ENCODE peak calls at places on chromosomes 1 and 21, in ten cellular contexts. P, Z, D, K, L, H, F, J, X and T are unnamed samples.

GRCh38 chr1:170910273-170910672 is 25.1 kb upstream of the MROH9 start:
- DNase-seq in P (no peak), Z (no peak), D (no peak), K (no peak), L (no peak), H (no peak), F (no peak), J (no peak), X (peak), T (no peak)

GRCh38 chr1:7375329-7375728 is 395.8 kb upstream of the VAMP3 start:
- DNase-seq in P (no peak), Z (no peak), D (peak), K (peak), L (no peak), H (peak), F (no peak), J (no peak), X (no peak), T (no peak)

GRCh38 chr1:87061742-87062156 is 147.3 kb downstream of the HS2ST1 start:
- DNase-seq in P (no peak), Z (no peak), D (no peak), K (no peak), L (no peak), H (no peak), F (no peak), J (no peak), X (peak), T (no peak)

GRCh38 chr21:36589352-36589971 is 109.5 kb upstream of the SIM2 start:
- DNase-seq in P (peak), Z (peak), D (no peak), K (no peak), L (peak), H (peak), F (peak), J (peak), X (peak), T (peak)

GRCh38 chr1:224168859-224169380 is 14.1 kb upstream of the DEGS1 start:
- DNase-seq in P (no peak), Z (peak), D (no peak), K (no peak), L (peak), H (no peak), F (peak), J (no peak), X (peak), T (no peak)

GRCh38 chr1:58966103-58966916 is 182.5 kb upstream of the JUN start:
- DNase-seq in P (no peak), Z (no peak), D (no peak), K (no peak), L (no peak), H (no peak), F (no peak), J (no peak), X (no peak), T (no peak)

GRCh38 chr1:26015358-26015757 is 6.2 kb upstream of the EXTL1 start:
- DNase-seq in P (no peak), Z (no peak), D (no peak), K (no peak), L (no peak), H (peak), F (no peak), J (peak), X (peak), T (no peak)

GRCh38 chr1:43069481-43070050 is 102.5 kb downstream of the EBNA1BP2 start:
- DNase-seq in P (no peak), Z (no peak), D (no peak), K (no peak), L (no peak), H (no peak), F (no peak), J (no peak), X (no peak), T (peak)

GRCh38 chr1:221543529-221544120 is 198.3 kb downstream of the DUSP10 start:
- DNase-seq in P (peak), Z (no peak), D (no peak), K (no peak), L (no peak), H (no peak), F (no peak), J (no peak), X (peak), T (no peak)

GRCh38 chr1:54464477-54465146 is 58.4 kb upstream of the SSBP3 start:
- DNase-seq in P (peak), Z (no peak), D (peak), K (no peak), L (no peak), H (no peak), F (no peak), J (no peak), X (peak), T (peak)

GRCh38 chr1:164783778-164784555 is 225.0 kb downstream of the PBX1 start:
- DNase-seq in P (no peak), Z (no peak), D (no peak), K (no peak), L (no peak), H (no peak), F (no peak), J (no peak), X (no peak), T (no peak)

GRCh38 chr1:101073836-101074235 is 48.3 kb upstream of the DPH5 start:
- DNase-seq in P (no peak), Z (no peak), D (no peak), K (no peak), L (no peak), H (no peak), F (no peak), J (no peak), X (no peak), T (no peak)

GRCh38 chr1:206497774-206498173 is 9.6 kb upstream of the RASSF5 start:
- DNase-seq in P (no peak), Z (no peak), D (no peak), K (no peak), L (no peak), H (no peak), F (no peak), J (no peak), X (no peak), T (no peak)

GRCh38 chr1:36323636-36324321 is at the start of gene EVA1B:
- DNase-seq in P (peak), Z (no peak), D (no peak), K (peak), L (peak), H (peak), F (peak), J (peak), X (peak), T (no peak)

GRCh38 chr1:41890841-41891311 is 27.8 kb downstream of the HIVEP3 start:
- DNase-seq in P (peak), Z (no peak), D (no peak), K (no peak), L (no peak), H (peak), F (no peak), J (no peak), X (peak), T (no peak)

GRCh38 chr1:205147191-205147590 is 25.4 kb upstream of the RBBP5 start:
- DNase-seq in P (peak), Z (peak), D (no peak), K (no peak), L (no peak), H (peak), F (no peak), J (no peak), X (peak), T (no peak)

GRCh38 chr1:160069460-160070231 is at the start of gene KCNJ10:
- DNase-seq in P (no peak), Z (no peak), D (no peak), K (no peak), L (no peak), H (no peak), F (no peak), J (no peak), X (no peak), T (no peak)

GRCh38 chr1:162003825-162004205 is 19.9 kb downstream of the OLFML2B start:
- DNase-seq in P (no peak), Z (peak), D (no peak), K (no peak), L (no peak), H (peak), F (no peak), J (peak), X (peak), T (no peak)

GRCh38 chr1:147647796-147648633 is 22.3 kb downstream of the ACP6 start:
- DNase-seq in P (no peak), Z (no peak), D (no peak), K (no peak), L (no peak), H (no peak), F (no peak), J (no peak), X (no peak), T (no peak)

GRCh38 chr1:244450597-244451538 is 841 bp downstream of the ADSS2 start:
- DNase-seq in P (peak), Z (peak), D (peak), K (peak), L (peak), H (peak), F (peak), J (peak), X (peak), T (peak)

GRCh38 chr1:244454412-244454811 is 2.7 kb upstream of the ADSS2 start:
- DNase-seq in P (no peak), Z (no peak), D (no peak), K (no peak), L (no peak), H (no peak), F (no peak), J (no peak), X (no peak), T (no peak)

GRCh38 chr1:244451951-244452795 is 464 bp upstream of the ADSS2 start:
- DNase-seq in P (peak), Z (peak), D (peak), K (peak), L (peak), H (peak), F (peak), J (peak), X (peak), T (peak)

GRCh38 chr1:244449936-244450508 is 1.7 kb downstream of the ADSS2 start:
- DNase-seq in P (peak), Z (no peak), D (no peak), K (no peak), L (no peak), H (no peak), F (no peak), J (no peak), X (no peak), T (no peak)

GRCh38 chr1:244451539-244451950 is at the start of gene ADSS2:
- DNase-seq in P (no peak), Z (peak), D (no peak), K (no peak), L (no peak), H (no peak), F (no peak), J (no peak), X (no peak), T (no peak)
- TF ChIP-seq POLR2A in P (peak), Z (peak), D (peak), K (peak), L (peak), H (peak), F (peak), J (peak), X (peak), T (peak)

GRCh38 chr1:3778590-3779264 is 6.2 kb downstream of the SMIM1 start:
- DNase-seq in P (peak), Z (no peak), D (no peak), K (peak), L (no peak), H (no peak), F (no peak), J (no peak), X (no peak), T (no peak)
- TF ChIP-seq POLR2A in P (peak), Z (no peak), D (no peak), K (no peak), L (peak), H (no peak), F (no peak), J (no peak), X (no peak), T (peak)

GRCh38 chr1:93584238-93585003 is 97.2 kb downstream of the BCAR3 start:
- DNase-seq in P (no peak), Z (no peak), D (no peak), K (no peak), L (no peak), H (peak), F (no peak), J (no peak), X (no peak), T (no peak)

GRCh38 chr1:93581917-93582850 is 99.5 kb downstream of the BCAR3 start:
- DNase-seq in P (no peak), Z (no peak), D (no peak), K (no peak), L (no peak), H (peak), F (no peak), J (no peak), X (no peak), T (no peak)

GRCh38 chr1:93587354-93587753 is 94.3 kb downstream of the BCAR3 start:
- DNase-seq in P (no peak), Z (no peak), D (no peak), K (no peak), L (no peak), H (no peak), F (no peak), J (no peak), X (no peak), T (no peak)

GRCh38 chr1:93588206-93588605 is 93.4 kb downstream of the BCAR3 start:
- DNase-seq in P (no peak), Z (no peak), D (no peak), K (no peak), L (no peak), H (no peak), F (no peak), J (no peak), X (peak), T (no peak)

DNA sequence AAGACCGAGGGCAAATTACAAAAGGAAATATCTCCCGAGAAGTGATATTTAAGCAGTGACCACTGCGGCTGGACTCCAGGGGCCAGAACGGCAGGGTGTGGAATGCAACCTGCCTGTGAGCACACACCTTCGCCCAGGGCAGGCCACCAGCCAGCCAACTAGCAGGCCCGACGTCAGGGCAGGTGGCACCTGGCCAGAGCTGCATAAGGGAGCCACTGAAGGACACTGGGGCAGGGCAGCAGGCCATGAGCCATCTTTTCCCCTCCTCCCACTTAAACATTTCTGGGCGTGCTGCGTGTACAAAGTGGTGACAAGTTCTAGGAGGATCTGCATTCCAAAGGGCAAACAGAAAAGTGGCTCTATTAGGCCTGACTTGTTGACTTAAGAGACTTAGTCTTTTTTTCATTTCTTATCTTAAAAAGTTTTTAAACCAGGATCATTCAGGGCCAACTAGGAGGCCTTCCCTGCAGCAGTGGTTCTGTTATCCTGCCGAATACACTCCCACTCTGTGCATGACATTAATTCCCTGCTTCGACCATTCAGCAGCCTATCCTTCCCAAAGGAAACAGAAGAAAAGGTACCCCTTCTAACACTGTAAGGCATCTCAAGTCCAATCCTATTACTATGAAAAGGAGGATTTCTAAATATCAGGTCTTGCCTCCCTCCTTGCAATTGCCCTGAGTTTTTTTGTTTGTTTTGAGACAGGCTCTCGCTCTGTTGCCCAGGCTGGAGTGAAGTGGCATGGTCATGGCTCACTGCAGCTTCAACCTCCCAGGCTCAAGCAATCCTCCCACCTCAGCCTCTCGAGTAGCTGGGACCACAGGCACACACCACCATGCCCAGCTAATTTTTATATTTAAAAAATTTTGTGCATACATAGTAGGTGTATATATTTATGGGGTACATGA is 96.3 kb downstream of the BCAR3 start:
- DNase-seq in P (no peak), Z (no peak), D (peak), K (peak), L (no peak), H (peak), F (peak), J (peak), X (no peak), T (no peak)
- TF ChIP-seq POLR2A in P (no peak), Z (no peak), D (no peak), K (no peak), L (no peak), H (peak), F (no peak), J (no peak), X (no peak), T (no peak)

DNA sequence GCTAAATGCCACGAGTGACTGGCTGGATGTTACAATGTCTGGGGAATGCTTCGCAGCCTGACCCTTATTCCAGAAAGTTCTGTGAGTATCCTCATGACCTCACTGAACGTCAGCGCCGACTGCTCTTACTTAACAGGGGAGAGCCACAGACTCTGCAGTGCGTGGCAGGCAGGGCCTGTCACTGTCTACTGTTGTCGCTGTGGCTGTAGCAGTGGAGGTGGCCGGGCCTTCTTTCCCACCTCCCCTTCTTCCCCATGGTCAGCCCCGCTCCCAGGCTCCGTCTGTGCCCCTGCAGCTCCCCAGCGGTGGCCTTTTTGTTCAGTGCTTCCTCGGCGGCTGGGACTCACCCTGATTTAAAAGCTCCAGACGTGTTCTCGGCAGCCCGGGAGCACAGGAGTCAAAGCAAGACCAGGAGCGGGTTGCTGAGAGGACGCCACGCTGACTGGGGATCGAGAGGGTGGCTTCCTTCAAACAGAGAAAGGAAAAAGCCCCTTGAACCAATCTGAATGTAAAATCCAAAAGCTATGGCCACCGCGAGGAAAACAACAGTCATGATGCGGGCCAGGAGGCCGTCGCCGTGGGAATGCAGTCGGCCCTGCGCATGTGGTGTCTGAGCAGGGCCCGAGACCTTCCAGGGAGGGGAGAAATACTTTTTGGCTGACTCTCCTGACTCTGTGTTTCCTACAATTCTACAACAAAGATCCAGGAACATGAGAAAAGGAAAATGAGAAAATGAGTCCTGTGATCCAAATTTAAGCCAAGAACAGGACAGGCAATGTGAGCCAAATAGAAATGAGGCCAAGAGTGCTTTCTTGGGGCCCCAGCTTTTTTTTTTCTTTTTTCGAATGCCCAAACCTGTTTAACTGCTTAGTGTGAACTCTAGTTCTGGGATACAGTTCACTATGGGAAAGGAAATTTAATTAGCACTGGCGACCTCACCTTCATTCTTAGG is 52.5 kb upstream of the TARBP1 start:
- DNase-seq in P (no peak), Z (no peak), D (peak), K (peak), L (no peak), H (peak), F (peak), J (peak), X (peak), T (no peak)
- TF ChIP-seq POLR2A in P (no peak), Z (no peak), D (peak), K (peak), L (no peak), H (peak), F (peak), J (no peak), X (peak), T (no peak)